ENCODE peak calls at places on chromosomes 7 and 10, in six cellular contexts. One of them, this sample, is unnamed.

GRCh38 chr7:117385340-117386124 is 41.8 kb downstream of the ASZ1 start:
- DNase-seq in astrocyte: peak
- DNase-seq in Peyer's patch: no peak
- DNase-seq in pancreas: no peak
- DNase-seq in caudate nucleus: no peak
- DNase-seq in tibial nerve: no peak
- DNase-seq in this sample: no peak

GRCh38 chr10:49571419-49571818 is 32.5 kb upstream of the ERCC6 start:
- DNase-seq in pancreas: no peak
- DNase-seq in Peyer's patch: no peak
- DNase-seq in caudate nucleus: no peak
- DNase-seq in tibial nerve: no peak
- DNase-seq in astrocyte: peak
- DNase-seq in this sample: no peak

GRCh38 chr10:132458595-132459251 is 61.7 kb downstream of the PWWP2B start:
- DNase-seq in astrocyte: no peak
- DNase-seq in Peyer's patch: peak
- DNase-seq in caudate nucleus: peak
- DNase-seq in tibial nerve: peak
- DNase-seq in pancreas: peak
- DNase-seq in this sample: no peak

GRCh38 chr7:67462781-67463191 is 466.2 kb downstream of the TYW1 start:
- DNase-seq in caudate nucleus: no peak
- DNase-seq in tibial nerve: peak
- DNase-seq in Peyer's patch: no peak
- DNase-seq in pancreas: no peak
- DNase-seq in astrocyte: peak
- DNase-seq in this sample: peak

GRCh38 chr7:114190387-114190786 is 224.2 kb upstream of the FOXP2 start:
- DNase-seq in caudate nucleus: no peak
- DNase-seq in Peyer's patch: no peak
- DNase-seq in astrocyte: no peak
- DNase-seq in pancreas: no peak
- DNase-seq in tibial nerve: no peak
- DNase-seq in this sample: no peak

GRCh38 chr7:85115006-85115405 is 71.8 kb downstream of the SEMA3D start:
- DNase-seq in astrocyte: no peak
- DNase-seq in Peyer's patch: no peak
- DNase-seq in tibial nerve: no peak
- DNase-seq in caudate nucleus: no peak
- DNase-seq in pancreas: no peak
- DNase-seq in this sample: no peak

GRCh38 chr10:70551971-70552422 is 50.5 kb downstream of the PRF1 start:
- DNase-seq in Peyer's patch: no peak
- DNase-seq in pancreas: no peak
- DNase-seq in astrocyte: peak
- DNase-seq in tibial nerve: peak
- DNase-seq in caudate nucleus: no peak
- DNase-seq in this sample: peak

GRCh38 chr7:106155027-106155426 is 42.9 kb upstream of the SYPL1 start:
- DNase-seq in caudate nucleus: no peak
- DNase-seq in astrocyte: no peak
- DNase-seq in Peyer's patch: no peak
- DNase-seq in pancreas: no peak
- DNase-seq in tibial nerve: no peak
- DNase-seq in this sample: no peak

GRCh38 chr7:18520450-18521235 is 25.1 kb downstream of the HDAC9 start:
- DNase-seq in tibial nerve: no peak
- DNase-seq in pancreas: no peak
- DNase-seq in astrocyte: peak
- DNase-seq in Peyer's patch: no peak
- DNase-seq in caudate nucleus: no peak
- DNase-seq in this sample: no peak

GRCh38 chr10:34476607-34477006 is 338.5 kb downstream of the PARD3 start:
- DNase-seq in pancreas: no peak
- DNase-seq in caudate nucleus: no peak
- DNase-seq in astrocyte: no peak
- DNase-seq in Peyer's patch: no peak
- DNase-seq in tibial nerve: no peak
- DNase-seq in this sample: no peak

GRCh38 chr10:80452688-80453391 is 1.3 kb upstream of the TSPAN14 start:
- DNase-seq in Peyer's patch: no peak
- DNase-seq in caudate nucleus: no peak
- DNase-seq in astrocyte: no peak
- DNase-seq in pancreas: no peak
- DNase-seq in tibial nerve: no peak
- DNase-seq in this sample: no peak

GRCh38 chr7:50664461-50664922 is 99.3 kb upstream of the DDC start:
- DNase-seq in tibial nerve: no peak
- DNase-seq in caudate nucleus: no peak
- DNase-seq in pancreas: no peak
- DNase-seq in Peyer's patch: no peak
- DNase-seq in astrocyte: peak
- DNase-seq in this sample: no peak

GRCh38 chr10:98646998-98647917 is 200.5 kb upstream of the HPS1 start:
- DNase-seq in astrocyte: no peak
- DNase-seq in pancreas: no peak
- DNase-seq in caudate nucleus: no peak
- DNase-seq in tibial nerve: no peak
- DNase-seq in Peyer's patch: no peak
- DNase-seq in this sample: no peak

GRCh38 chr10:110641256-110641655 is 2.9 kb upstream of the RBM20 start:
- DNase-seq in Peyer's patch: no peak
- DNase-seq in astrocyte: peak
- DNase-seq in caudate nucleus: no peak
- DNase-seq in pancreas: no peak
- DNase-seq in tibial nerve: no peak
- DNase-seq in this sample: no peak

GRCh38 chr10:34868589-34868988 is 53.5 kb upstream of the PARD3 start:
- DNase-seq in Peyer's patch: no peak
- DNase-seq in tibial nerve: no peak
- DNase-seq in pancreas: no peak
- DNase-seq in caudate nucleus: no peak
- DNase-seq in astrocyte: no peak
- DNase-seq in this sample: no peak

GRCh38 chr7:133551471-133551870 is 298.6 kb downstream of the EXOC4 start:
- DNase-seq in tibial nerve: no peak
- DNase-seq in pancreas: no peak
- DNase-seq in astrocyte: no peak
- DNase-seq in caudate nucleus: no peak
- DNase-seq in Peyer's patch: no peak
- DNase-seq in this sample: no peak

GRCh38 chr10:49649294-49649693 is 30.2 kb upstream of the C10orf53 start:
- DNase-seq in tibial nerve: no peak
- DNase-seq in pancreas: no peak
- DNase-seq in Peyer's patch: no peak
- DNase-seq in astrocyte: no peak
- DNase-seq in caudate nucleus: no peak
- DNase-seq in this sample: no peak

GRCh38 chr7:55770778-55771177 is 91.8 kb downstream of the SEPTIN14 start:
- DNase-seq in Peyer's patch: no peak
- DNase-seq in tibial nerve: no peak
- DNase-seq in caudate nucleus: no peak
- DNase-seq in astrocyte: no peak
- DNase-seq in pancreas: no peak
- DNase-seq in this sample: no peak

GRCh38 chr10:1047937-1048336 is 982 bp downstream of the IDI1 start:
- DNase-seq in Peyer's patch: peak
- DNase-seq in tibial nerve: no peak
- DNase-seq in caudate nucleus: no peak
- DNase-seq in astrocyte: no peak
- DNase-seq in pancreas: no peak
- DNase-seq in this sample: no peak

GRCh38 chr10:19592276-19592675 is 224.0 kb upstream of the PLXDC2 start:
- DNase-seq in tibial nerve: no peak
- DNase-seq in caudate nucleus: no peak
- DNase-seq in pancreas: no peak
- DNase-seq in astrocyte: peak
- DNase-seq in Peyer's patch: peak
- DNase-seq in this sample: no peak

DNA sequence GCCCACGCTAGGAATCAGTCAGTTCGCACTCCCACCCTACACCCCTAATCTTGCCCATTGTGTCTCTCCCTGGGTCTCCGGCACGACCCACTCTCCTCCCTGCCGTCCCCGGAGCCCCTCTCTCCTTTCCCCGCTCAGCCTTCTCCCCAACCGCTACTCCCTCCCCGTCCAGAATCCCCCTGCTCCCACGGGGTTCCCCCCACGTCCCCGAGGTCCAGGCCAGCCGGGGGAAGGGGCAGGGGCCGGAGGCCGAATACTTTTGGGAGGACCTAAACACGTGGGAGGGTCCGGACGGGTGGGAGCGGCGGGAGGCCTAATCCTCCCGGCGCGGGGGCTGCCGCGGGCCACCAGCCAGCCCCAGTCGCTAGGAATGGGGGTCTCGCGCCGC is 560 bp downstream of the RARRES2 start:
- DNase-seq in astrocyte: no peak
- DNase-seq in pancreas: peak
- DNase-seq in caudate nucleus: no peak
- DNase-seq in Peyer's patch: no peak
- DNase-seq in tibial nerve: no peak
- DNase-seq in this sample: peak
- H3K27ac ChIP-seq in astrocyte: no peak
- H3K27ac ChIP-seq in pancreas: peak
- H3K27ac ChIP-seq in caudate nucleus: peak
- H3K27ac ChIP-seq in Peyer's patch: peak
- H3K27ac ChIP-seq in tibial nerve: peak
- H3K27ac ChIP-seq in this sample: peak

DNA sequence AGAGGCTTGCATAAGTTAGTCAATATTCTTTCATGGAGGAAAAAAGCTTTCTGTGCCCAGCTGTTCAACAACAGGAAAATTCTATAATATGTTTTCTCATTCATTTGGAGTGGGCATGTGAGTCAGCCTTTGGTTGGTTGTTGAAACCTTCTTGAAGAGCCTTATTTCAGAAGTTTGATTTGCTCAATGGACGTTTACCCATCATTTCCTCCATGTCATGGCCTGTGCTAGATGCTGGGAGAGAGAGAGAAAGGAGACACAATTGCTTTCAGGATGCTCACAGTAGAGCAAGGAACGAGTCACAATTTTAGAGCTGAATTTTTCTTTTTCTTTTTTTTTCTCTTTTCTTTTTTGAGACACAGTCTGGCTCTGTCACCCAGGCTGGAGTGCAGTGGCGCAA is 181.7 kb downstream of the PRKCQ start:
- DNase-seq in Peyer's patch: no peak
- DNase-seq in caudate nucleus: no peak
- DNase-seq in tibial nerve: no peak
- DNase-seq in pancreas: no peak
- DNase-seq in astrocyte: no peak
- DNase-seq in this sample: no peak
- H3K27ac ChIP-seq in Peyer's patch: no peak
- H3K27ac ChIP-seq in caudate nucleus: no peak
- H3K27ac ChIP-seq in tibial nerve: no peak
- H3K27ac ChIP-seq in pancreas: no peak
- H3K27ac ChIP-seq in astrocyte: no peak
- H3K27ac ChIP-seq in this sample: peak

GRCh38 chr7:16356241-16356958 is 64.9 kb downstream of the CRPPA start:
- DNase-seq in tibial nerve: no peak
- DNase-seq in pancreas: no peak
- DNase-seq in astrocyte: peak
- DNase-seq in Peyer's patch: no peak
- DNase-seq in caudate nucleus: no peak
- DNase-seq in this sample: no peak
- H3K27ac ChIP-seq in tibial nerve: no peak
- H3K27ac ChIP-seq in pancreas: no peak
- H3K27ac ChIP-seq in astrocyte: peak
- H3K27ac ChIP-seq in Peyer's patch: no peak
- H3K27ac ChIP-seq in caudate nucleus: no peak
- H3K27ac ChIP-seq in this sample: no peak

GRCh38 chr10:77872151-77872946 is 54.2 kb downstream of the DLG5 start:
- DNase-seq in astrocyte: peak
- DNase-seq in Peyer's patch: no peak
- DNase-seq in tibial nerve: no peak
- DNase-seq in caudate nucleus: peak
- DNase-seq in pancreas: no peak
- DNase-seq in this sample: no peak
- H3K27ac ChIP-seq in astrocyte: no peak
- H3K27ac ChIP-seq in Peyer's patch: peak
- H3K27ac ChIP-seq in tibial nerve: no peak
- H3K27ac ChIP-seq in caudate nucleus: peak
- H3K27ac ChIP-seq in pancreas: no peak
- H3K27ac ChIP-seq in this sample: no peak

This sample was measured in upper lobe of left lung.